ENCODE peak calls at places on chromosome 10, in four cellular contexts. C is IMR-90, R is mesendoderm, Q is H1. K is an unnamed sample.

GRCh38 chr10:11685787-11686218 is 56.4 kb upstream of the ECHDC3 start:
- DNase-seq in C (peak), R (no peak), Q (no peak), K (no peak)

GRCh38 chr10:32139223-32140073 is 83.2 kb upstream of the KIF5B start:
- DNase-seq in C (peak), R (peak), Q (peak), K (peak)

GRCh38 chr10:36254191-36254590 is 612.1 kb upstream of the FZD8 start:
- DNase-seq in C (peak), R (no peak), Q (no peak), K (no peak)

GRCh38 chr10:129517680-129518057 is 50.6 kb downstream of the MGMT start:
- DNase-seq in C (no peak), R (peak), Q (no peak), K (no peak)

GRCh38 chr10:64394744-64395143 is 873.5 kb downstream of the REEP3 start:
- DNase-seq in C (peak), R (peak), Q (no peak), K (no peak)

GRCh38 chr10:21368728-21369425 is 156.6 kb downstream of the SKIDA1 start:
- DNase-seq in C (peak), R (no peak), Q (no peak), K (no peak)

GRCh38 chr10:104445359-104445758 is 91.7 kb downstream of the CFAP58 start:
- DNase-seq in C (peak), R (peak), Q (no peak), K (no peak)

GRCh38 chr10:37268266-37268665 is 142.9 kb downstream of the ANKRD30A start:
- DNase-seq in C (no peak), R (no peak), Q (no peak), K (no peak)

GRCh38 chr10:84156768-84157167 is 16.8 kb upstream of the GPR15LG start:
- DNase-seq in C (peak), R (no peak), Q (no peak), K (no peak)

GRCh38 chr10:70927221-70927943 is 39.0 kb upstream of the PCBD1 start:
- DNase-seq in C (peak), R (no peak), Q (no peak), K (no peak)

GRCh38 chr10:78664929-78665525 is 403.7 kb upstream of the ZMIZ1 start:
- DNase-seq in C (peak), R (peak), Q (no peak), K (no peak)

GRCh38 chr10:58239561-58240169 is 28.0 kb downstream of the IPMK start:
- DNase-seq in C (no peak), R (peak), Q (no peak), K (no peak)

GRCh38 chr10:62166331-62167154 is 102.1 kb downstream of the RTKN2 start:
- DNase-seq in C (peak), R (no peak), Q (no peak), K (no peak)

GRCh38 chr10:71536332-71536731 is 139.6 kb downstream of the CDH23 start:
- DNase-seq in C (no peak), R (no peak), Q (no peak), K (no peak)

GRCh38 chr10:69867699-69868558 is 66.2 kb downstream of the COL13A1 start:
- DNase-seq in C (no peak), R (no peak), Q (peak), K (peak)

GRCh38 chr10:76492026-76492425 is 1060.6 kb downstream of the LRMDA start:
- DNase-seq in C (peak), R (peak), Q (no peak), K (no peak)

GRCh38 chr10:93816123-93816747 is 58.5 kb downstream of the LGI1 start:
- DNase-seq in C (peak), R (peak), Q (peak), K (peak)

GRCh38 chr10:29517352-29517923 is 117.3 kb downstream of the SVIL start:
- DNase-seq in C (peak), R (peak), Q (no peak), K (peak)

GRCh38 chr10:116743266-116744064 is 1.1 kb upstream of the HSPA12A start:
- DNase-seq in C (no peak), R (no peak), Q (no peak), K (no peak)

GRCh38 chr10:46106410-46107255 is 60.6 kb upstream of the MSMB start:
- DNase-seq in C (peak), R (peak), Q (no peak), K (peak)

GRCh38 chr10:103752680-103753248 is 102.6 kb downstream of the SH3PXD2A start:
- DNase-seq in C (no peak), R (no peak), Q (no peak), K (no peak)

GRCh38 chr10:37125921-37126320 is 523 bp downstream of the ANKRD30A start:
- DNase-seq in C (no peak), R (no peak), Q (no peak), K (no peak)

GRCh38 chr10:71089162-71089561 is 123.2 kb upstream of the UNC5B start:
- DNase-seq in C (no peak), R (no peak), Q (no peak), K (no peak)

GRCh38 chr10:8043569-8044306 is 10.8 kb upstream of the GATA3 start:
- DNase-seq in C (no peak), R (peak), Q (no peak), K (peak)

GRCh38 chr10:2844925-2845324 is 222.4 kb upstream of the PFKP start:
- DNase-seq in C (no peak), R (no peak), Q (no peak), K (no peak)

GRCh38 chr10:126972622-126973414 is 67.6 kb downstream of the DOCK1 start:
- DNase-seq in C (peak), R (peak), Q (no peak), K (no peak)

GRCh38 chr10:104688251-104688650 is 47.2 kb downstream of the SORCS3 start:
- DNase-seq in C (no peak), R (no peak), Q (no peak), K (no peak)

GRCh38 chr10:103917326-103918052 is 495 bp downstream of the STN1 start:
- DNase-seq in C (peak), R (no peak), Q (no peak), K (peak)

GRCh38 chr10:17731331-17731730 is 20.7 kb upstream of the TMEM236 start:
- DNase-seq in C (no peak), R (no peak), Q (no peak), K (no peak)

DNA sequence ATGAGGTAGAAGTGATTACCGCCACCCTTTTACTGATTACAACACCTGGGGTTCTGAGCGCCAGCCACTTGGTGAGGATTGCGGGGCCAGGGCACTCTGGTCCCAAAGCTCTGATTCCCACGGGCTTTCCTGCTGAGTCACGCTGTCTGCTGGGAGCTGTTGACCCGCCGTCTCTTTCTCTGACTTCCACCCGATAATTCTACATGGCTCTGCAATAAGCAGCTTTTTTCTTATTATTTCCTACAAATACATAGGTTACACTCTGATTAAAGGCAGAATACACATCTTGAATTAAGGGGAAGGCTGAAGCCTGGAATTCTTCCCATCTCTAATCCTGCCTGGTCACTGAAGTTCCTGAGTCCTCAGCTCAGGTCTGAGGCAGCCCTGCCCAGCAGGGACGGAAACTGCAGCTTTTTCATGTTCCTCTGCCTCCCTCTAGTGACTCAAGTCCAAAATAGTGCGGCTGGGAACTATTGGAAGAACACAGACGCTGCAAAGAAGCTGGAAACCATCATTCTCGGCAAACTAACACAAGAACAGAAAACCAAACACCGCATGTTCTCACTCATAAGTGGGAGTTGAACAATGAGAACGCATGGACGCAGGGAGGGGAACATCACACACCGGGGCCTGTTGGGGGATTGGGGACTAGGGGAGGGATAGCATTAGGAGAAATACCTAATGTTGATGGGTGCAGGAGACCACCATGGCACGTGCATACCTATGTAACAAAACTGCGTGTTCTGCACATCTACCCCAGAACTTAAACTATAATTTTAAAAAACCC is 178.3 kb downstream of the PRKCQ start:
- DNase-seq in C (peak), R (peak), Q (peak), K (peak)
- H3K27ac ChIP-seq in C (peak), R (no peak), Q (no peak), K (no peak)

DNA sequence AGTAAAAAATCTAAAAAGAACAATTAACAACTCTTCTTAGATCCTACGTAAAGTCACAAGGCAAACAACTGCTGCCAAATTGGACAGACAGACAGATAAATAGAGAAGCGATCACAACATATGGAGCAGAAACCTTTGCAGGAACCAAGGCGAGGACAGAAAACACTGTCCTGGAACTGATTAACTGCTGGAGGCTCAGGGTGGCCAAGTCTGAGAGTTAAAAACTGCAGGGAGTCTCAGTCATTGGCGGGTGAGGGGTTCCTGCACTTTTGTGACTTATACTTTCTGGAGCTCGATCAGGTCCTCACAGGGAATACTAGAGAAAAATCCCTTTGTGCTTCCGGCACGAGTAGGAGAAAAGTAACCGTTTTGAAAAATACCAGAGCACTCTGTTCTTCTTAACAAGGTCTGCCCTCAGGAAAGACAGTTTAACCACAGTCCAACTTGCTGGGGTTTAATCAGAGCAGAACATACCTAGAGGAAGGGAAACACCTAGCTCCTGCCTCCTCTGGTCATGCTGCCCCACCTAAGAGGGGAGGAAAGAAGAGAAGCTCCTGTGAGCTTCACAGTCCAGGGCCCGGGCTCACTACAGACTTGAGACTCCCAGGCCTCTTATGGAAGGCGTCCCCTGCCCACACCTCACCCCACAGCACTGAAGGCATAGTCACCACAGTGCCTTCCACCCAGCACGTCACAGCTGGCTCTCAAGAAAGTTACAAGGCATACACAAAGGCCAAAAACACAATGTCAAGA is 74.9 kb downstream of the LARP4B start:
- DNase-seq in C (no peak), R (peak), Q (no peak), K (no peak)
- H3K56ac ChIP-seq in C (no peak), R (no peak), Q (no peak), K (no peak)

DNA sequence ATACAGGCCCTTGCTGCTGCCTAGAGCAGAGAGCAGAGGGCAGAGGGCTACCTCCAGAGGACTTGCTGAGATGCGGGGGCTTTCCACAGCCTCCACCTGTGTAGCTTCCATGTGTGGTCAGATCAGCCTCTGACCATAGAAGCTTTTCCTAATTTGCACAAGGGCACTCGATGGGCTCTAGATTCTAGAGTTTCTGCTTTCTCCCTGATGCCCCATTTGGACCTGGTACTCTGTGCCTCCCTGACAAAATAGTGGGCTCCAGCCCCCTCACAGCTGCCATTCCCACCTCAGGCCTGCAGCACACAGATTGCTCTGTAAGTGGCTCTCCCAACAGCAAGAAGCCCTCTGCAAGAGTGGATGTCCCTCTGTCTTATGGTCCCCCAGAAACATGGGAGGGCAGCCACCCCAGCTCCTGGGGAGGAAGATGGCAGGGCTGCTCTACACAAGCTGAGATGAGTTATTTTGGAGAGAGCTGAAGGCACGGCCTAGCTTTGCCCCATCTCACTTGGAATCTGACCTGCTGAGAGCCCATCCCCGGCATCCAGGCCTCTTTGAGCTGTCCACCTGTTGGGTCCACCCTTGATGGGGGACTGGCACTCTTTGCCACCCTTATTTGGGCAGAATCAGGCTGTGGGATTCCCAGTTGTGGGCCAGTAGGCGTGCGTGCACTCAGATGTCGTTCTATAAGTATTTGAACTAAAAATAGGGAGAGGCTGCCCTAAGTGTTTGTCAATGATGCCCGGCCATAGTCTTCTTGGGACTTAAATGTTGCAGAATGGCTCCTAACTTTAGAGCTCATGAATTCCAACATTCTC is 16.7 kb downstream of the TMEM273 start:
- DNase-seq in C (no peak), R (no peak), Q (no peak), K (no peak)
- H3K27ac ChIP-seq in C (no peak), R (no peak), Q (no peak), K (no peak)

DNA sequence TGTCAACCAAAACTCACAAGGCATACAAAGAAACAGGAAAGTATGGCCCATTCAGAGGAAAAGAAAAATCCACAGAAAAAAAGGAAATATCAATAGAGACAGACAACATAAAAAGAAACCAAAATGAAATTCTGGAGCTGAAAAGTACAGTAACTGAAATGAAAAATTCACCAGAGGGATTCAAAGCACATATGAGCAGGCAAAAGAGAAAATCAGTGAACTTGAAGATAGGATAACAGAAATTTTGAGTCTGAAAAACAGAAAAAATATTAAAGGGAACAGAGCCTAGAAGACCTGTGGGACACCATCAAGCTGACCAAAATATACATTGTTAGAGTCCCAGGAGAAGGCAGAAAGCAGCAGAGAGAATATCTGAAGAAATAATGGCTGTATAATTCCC is 60.6 kb downstream of the XPNPEP1 start:
- DNase-seq in C (no peak), R (no peak), Q (no peak), K (no peak)
- H3K56ac ChIP-seq in C (no peak), R (no peak), Q (no peak), K (no peak)

GRCh38 chr10:112176543-112176942 is 7.0 kb downstream of the GPAM start:
- DNase-seq in C (no peak), R (no peak), Q (no peak), K (no peak)
- H3K27ac ChIP-seq in C (no peak), R (no peak), Q (no peak), K (no peak)

GRCh38 chr10:89236221-89236620 is 15.4 kb downstream of the LIPA start:
- DNase-seq in C (no peak), R (no peak), Q (no peak), K (no peak)
- H3K56ac ChIP-seq in C (no peak), R (no peak), Q (no peak), K (no peak)

DNA sequence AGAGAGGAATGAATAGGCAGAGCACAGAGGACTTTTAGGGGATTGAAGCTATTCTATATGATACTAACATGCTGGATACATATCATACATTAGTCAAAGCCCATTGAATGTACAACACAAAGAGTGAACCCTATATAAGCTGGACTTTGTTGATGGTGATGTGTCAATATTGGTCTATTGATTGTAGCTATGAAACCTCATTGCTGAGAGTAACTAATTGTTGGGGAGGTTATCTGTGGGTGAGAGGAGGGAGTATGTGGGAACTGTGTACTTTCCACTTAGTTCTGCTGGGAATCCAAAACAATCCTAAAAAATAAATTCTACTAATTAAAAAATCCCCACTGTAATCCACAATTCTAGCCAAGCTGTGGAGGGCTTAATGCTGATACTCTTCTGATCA is 22.0 kb upstream of the CYP2C9 start:
- DNase-seq in C (no peak), R (no peak), Q (no peak), K (no peak)
- H3K27ac ChIP-seq in C (no peak), R (no peak), Q (no peak), K (no peak)

GRCh38 chr10:97022616-97023015 is 163.1 kb downstream of the SLIT1 start:
- DNase-seq in C (no peak), R (no peak), Q (no peak), K (no peak)

GRCh38 chr10:97025613-97026242 is 160.0 kb downstream of the SLIT1 start:
- DNase-seq in C (peak), R (peak), Q (no peak), K (peak)

GRCh38 chr10:97024181-97025073 is 161.3 kb downstream of the SLIT1 start:
- DNase-seq in C (peak), R (no peak), Q (no peak), K (no peak)

GRCh38 chr10:97020452-97021400 is 165.0 kb downstream of the SLIT1 start:
- DNase-seq in C (no peak), R (no peak), Q (no peak), K (no peak)

DNA sequence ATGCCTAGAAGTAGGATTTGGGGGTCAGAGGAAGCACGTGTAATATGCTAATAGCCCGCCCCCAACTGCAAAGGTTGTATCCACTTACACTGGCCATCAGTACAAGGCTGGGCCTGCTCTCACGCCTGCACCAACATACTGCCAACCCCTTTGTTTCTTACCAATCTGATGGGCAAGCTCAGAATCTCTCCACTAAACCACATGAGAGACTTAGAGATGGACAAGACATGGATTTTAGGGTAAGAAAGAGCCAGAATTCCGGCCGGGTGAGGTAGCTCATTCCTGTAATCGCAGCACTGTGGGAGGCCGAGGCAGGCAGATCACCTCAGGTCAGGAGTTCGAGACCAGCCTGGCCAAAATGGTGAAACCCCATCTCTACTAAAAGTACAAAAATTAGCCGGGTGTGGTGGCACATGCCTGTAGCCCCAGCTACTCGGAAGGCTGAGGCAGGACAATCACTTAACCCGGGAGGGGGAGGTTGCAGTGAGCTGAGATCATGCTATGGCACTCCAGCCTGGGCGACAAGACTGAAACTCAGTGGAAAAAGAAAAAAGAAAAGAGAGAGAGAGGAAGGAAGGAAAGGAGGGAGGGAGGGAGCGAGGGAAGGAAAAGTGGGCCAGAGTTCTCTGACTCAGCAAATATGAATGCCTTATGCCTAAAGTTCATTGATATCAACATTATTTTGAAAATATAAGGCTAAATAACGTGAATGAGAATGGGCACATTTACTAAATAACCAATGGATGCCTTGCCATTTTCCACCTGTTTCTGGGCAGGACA is 162.2 kb downstream of the SLIT1 start:
- DNase-seq in C (no peak), R (no peak), Q (no peak), K (no peak)
- H3K56ac ChIP-seq in C (no peak), R (no peak), Q (no peak), K (no peak)

DNA sequence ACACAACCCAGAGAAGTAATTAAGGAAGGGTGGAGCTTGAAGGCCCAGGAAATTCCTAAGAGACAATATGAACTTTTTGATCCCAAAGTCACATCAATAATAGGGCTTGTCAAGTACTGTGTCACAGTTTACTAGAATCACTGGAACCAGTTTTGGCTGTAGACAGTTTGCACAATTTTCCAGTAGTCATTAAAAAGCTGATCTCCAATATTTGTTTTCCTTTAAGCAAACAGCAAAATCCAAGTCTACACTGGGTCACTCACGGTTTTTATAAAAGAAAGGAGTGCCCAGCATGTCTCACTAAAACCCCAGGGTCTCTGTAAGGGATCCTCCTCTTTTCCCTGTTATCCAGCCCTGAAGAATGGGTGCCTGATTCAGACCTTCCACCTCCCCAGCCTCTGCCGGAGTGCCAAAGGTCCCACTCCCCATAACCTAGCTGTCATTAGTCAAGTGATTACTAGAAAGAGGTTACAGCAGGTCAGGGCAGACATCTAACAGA is 640 bp downstream of the SLC25A16 start:
- DNase-seq in C (no peak), R (no peak), Q (no peak), K (no peak)
- H3K27ac ChIP-seq in C (peak), R (peak), Q (peak), K (no peak)